ENCODE peak calls at places on chromosomes 5 and 9, in eight cellular contexts. One of them, this sample, is unnamed.

GRCh38 chr5:63262191-63262981 is 683.8 kb downstream of the LRRC70 start:
- DNase-seq in IMR-90: peak; percentile 44
- DNase-seq in HepG2: no peak
- DNase-seq in PC-9: no peak
- DNase-seq in GM23338: no peak
- DNase-seq in GM23248: peak; percentile 73
- DNase-seq in mesenchymal stem cell: peak; percentile 89
- DNase-seq in HCT116: no peak
- DNase-seq in this sample: no peak

GRCh38 chr9:68932458-68932857 is 81.5 kb downstream of the PRKACG start:
- DNase-seq in IMR-90: no peak
- DNase-seq in HepG2: no peak
- DNase-seq in PC-9: no peak
- DNase-seq in GM23338: no peak
- DNase-seq in GM23248: no peak
- DNase-seq in mesenchymal stem cell: no peak
- DNase-seq in HCT116: no peak
- DNase-seq in this sample: no peak

GRCh38 chr9:134319306-134320194 is 6.7 kb upstream of the RXRA start:
- DNase-seq in IMR-90: no peak
- DNase-seq in HepG2: no peak
- DNase-seq in PC-9: no peak
- DNase-seq in GM23338: no peak
- DNase-seq in GM23248: no peak
- DNase-seq in mesenchymal stem cell: no peak
- DNase-seq in HCT116: no peak
- DNase-seq in this sample: no peak

GRCh38 chr9:37371565-37372464 is 50.7 kb upstream of the GRHPR start:
- DNase-seq in IMR-90: peak; percentile 58
- DNase-seq in HepG2: no peak
- DNase-seq in PC-9: no peak
- DNase-seq in GM23338: no peak
- DNase-seq in GM23248: peak; percentile 47
- DNase-seq in mesenchymal stem cell: no peak
- DNase-seq in HCT116: no peak
- DNase-seq in this sample: no peak

GRCh38 chr9:94900222-94901018 is 173.9 kb downstream of the AOPEP start:
- DNase-seq in IMR-90: peak; percentile 97
- DNase-seq in HepG2: no peak
- DNase-seq in PC-9: peak; percentile 85
- DNase-seq in GM23338: no peak
- DNase-seq in GM23248: peak; percentile 94
- DNase-seq in mesenchymal stem cell: peak; percentile 95
- DNase-seq in HCT116: no peak
- DNase-seq in this sample: no peak

GRCh38 chr9:114503522-114504340 is 1.5 kb downstream of the WHRN start:
- DNase-seq in IMR-90: no peak
- DNase-seq in HepG2: no peak
- DNase-seq in PC-9: no peak
- DNase-seq in GM23338: no peak
- DNase-seq in GM23248: no peak
- DNase-seq in mesenchymal stem cell: no peak
- DNase-seq in HCT116: no peak
- DNase-seq in this sample: no peak

GRCh38 chr5:85605381-85605780 is 1012.4 kb upstream of the COX7C start:
- DNase-seq in IMR-90: no peak
- DNase-seq in HepG2: no peak
- DNase-seq in PC-9: no peak
- DNase-seq in GM23338: no peak
- DNase-seq in GM23248: no peak
- DNase-seq in mesenchymal stem cell: no peak
- DNase-seq in HCT116: no peak
- DNase-seq in this sample: no peak

GRCh38 chr5:167587768-167588167 is 703.7 kb upstream of the WWC1 start:
- DNase-seq in IMR-90: peak; percentile 22
- DNase-seq in HepG2: peak; percentile 11
- DNase-seq in PC-9: no peak
- DNase-seq in GM23338: peak; percentile 84
- DNase-seq in GM23248: peak; percentile 54
- DNase-seq in mesenchymal stem cell: peak; percentile 49
- DNase-seq in HCT116: peak; percentile 8
- DNase-seq in this sample: no peak

GRCh38 chr5:165999693-166000092 is 2291.8 kb upstream of the WWC1 start:
- DNase-seq in IMR-90: no peak
- DNase-seq in HepG2: no peak
- DNase-seq in PC-9: no peak
- DNase-seq in GM23338: no peak
- DNase-seq in GM23248: no peak
- DNase-seq in mesenchymal stem cell: no peak
- DNase-seq in HCT116: no peak
- DNase-seq in this sample: no peak

GRCh38 chr5:83567741-83568530 is 96.4 kb downstream of the VCAN start:
- DNase-seq in IMR-90: peak; percentile 93
- DNase-seq in HepG2: peak; percentile 6
- DNase-seq in PC-9: peak; percentile 77
- DNase-seq in GM23338: no peak
- DNase-seq in GM23248: peak; percentile 91
- DNase-seq in mesenchymal stem cell: peak; percentile 72
- DNase-seq in HCT116: no peak
- DNase-seq in this sample: no peak

GRCh38 chr9:96556701-96557461 is 62.8 kb downstream of the CDC14B start:
- DNase-seq in IMR-90: no peak
- DNase-seq in HepG2: no peak
- DNase-seq in PC-9: no peak
- DNase-seq in GM23338: peak; percentile 14
- DNase-seq in GM23248: peak; percentile 75
- DNase-seq in mesenchymal stem cell: no peak
- DNase-seq in HCT116: no peak
- DNase-seq in this sample: no peak

GRCh38 chr5:125056641-125057345 is 310.4 kb upstream of the ZNF608 start:
- DNase-seq in IMR-90: no peak
- DNase-seq in HepG2: no peak
- DNase-seq in PC-9: no peak
- DNase-seq in GM23338: peak; percentile 61
- DNase-seq in GM23248: no peak
- DNase-seq in mesenchymal stem cell: no peak
- DNase-seq in HCT116: no peak
- DNase-seq in this sample: no peak

GRCh38 chr9:93902051-93902779 is 52.9 kb downstream of the BARX1 start:
- DNase-seq in IMR-90: no peak
- DNase-seq in HepG2: no peak
- DNase-seq in PC-9: no peak
- DNase-seq in GM23338: no peak
- DNase-seq in GM23248: no peak
- DNase-seq in mesenchymal stem cell: no peak
- DNase-seq in HCT116: no peak
- DNase-seq in this sample: no peak

GRCh38 chr5:64315778-64316177 is 150.1 kb downstream of the RNF180 start:
- DNase-seq in IMR-90: no peak
- DNase-seq in HepG2: no peak
- DNase-seq in PC-9: no peak
- DNase-seq in GM23338: no peak
- DNase-seq in GM23248: peak; percentile 1
- DNase-seq in mesenchymal stem cell: no peak
- DNase-seq in HCT116: no peak
- DNase-seq in this sample: no peak

GRCh38 chr9:106861585-106862114 is 1.3 kb upstream of the ZNF462 start:
- DNase-seq in IMR-90: no peak
- DNase-seq in HepG2: no peak
- DNase-seq in PC-9: no peak
- DNase-seq in GM23338: no peak
- DNase-seq in GM23248: no peak
- DNase-seq in mesenchymal stem cell: no peak
- DNase-seq in HCT116: no peak
- DNase-seq in this sample: no peak

GRCh38 chr9:132266017-132266416 is 88.8 kb downstream of the SETX start:
- DNase-seq in IMR-90: no peak
- DNase-seq in HepG2: no peak
- DNase-seq in PC-9: no peak
- DNase-seq in GM23338: no peak
- DNase-seq in GM23248: no peak
- DNase-seq in mesenchymal stem cell: no peak
- DNase-seq in HCT116: no peak
- DNase-seq in this sample: no peak

GRCh38 chr9:83281306-83282255 is 218.6 kb upstream of the RASEF start:
- DNase-seq in IMR-90: no peak
- DNase-seq in HepG2: no peak
- DNase-seq in PC-9: peak; percentile 69
- DNase-seq in GM23338: no peak
- DNase-seq in GM23248: peak; percentile 73
- DNase-seq in mesenchymal stem cell: peak; percentile 71
- DNase-seq in HCT116: no peak
- DNase-seq in this sample: peak; percentile 28
- H3K4me2 ChIP-seq in IMR-90: no peak overlapping the region
- H3K4me2 ChIP-seq in HepG2: no peak overlapping the region
- H3K4me2 ChIP-seq in PC-9: peak overlapping the region; percentile 33
- H3K4me2 ChIP-seq in GM23338: no peak overlapping the region
- H3K4me2 ChIP-seq in GM23248: peak overlapping the region; percentile 70
- H3K4me2 ChIP-seq in mesenchymal stem cell: peak overlapping the region; percentile 34
- H3K4me2 ChIP-seq in HCT116: no peak overlapping the region
- H3K4me2 ChIP-seq in this sample: peak overlapping the region; percentile 50

DNA sequence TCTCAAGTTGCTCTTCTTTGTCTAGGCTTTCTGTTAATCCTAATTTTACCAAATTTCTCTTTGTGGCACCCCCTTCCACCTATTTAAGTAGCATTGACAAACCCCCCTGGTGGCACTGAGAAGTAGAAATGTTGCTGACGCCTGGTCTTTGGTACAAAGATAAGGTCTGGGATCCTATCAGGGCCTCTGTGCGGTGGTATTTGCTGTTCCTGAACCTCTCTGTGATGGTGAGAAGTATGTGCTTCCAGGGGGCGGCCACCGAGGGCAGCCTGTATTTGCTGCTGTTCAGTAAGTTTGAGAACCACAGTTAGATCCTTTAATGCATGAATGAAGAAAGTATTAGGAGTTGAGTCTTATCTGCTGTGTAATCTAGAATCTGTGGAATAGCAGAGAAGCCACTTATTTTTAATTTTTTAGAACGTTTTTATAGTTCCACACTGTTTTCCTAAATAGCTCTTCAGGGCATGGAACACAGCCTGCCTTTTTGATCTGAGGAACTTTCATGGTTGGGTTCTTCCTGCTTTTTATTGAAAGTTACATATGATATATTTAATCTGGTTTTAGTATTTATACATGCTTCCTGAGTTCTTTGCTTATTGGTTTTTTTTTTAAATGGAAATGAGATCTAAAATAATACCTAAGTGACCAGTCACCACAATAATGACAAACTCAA is 124.2 kb downstream of the TRIO start:
- DNase-seq in IMR-90: no peak
- DNase-seq in HepG2: peak; percentile 25
- DNase-seq in PC-9: peak; percentile 44
- DNase-seq in GM23338: no peak
- DNase-seq in GM23248: no peak
- DNase-seq in mesenchymal stem cell: no peak
- DNase-seq in HCT116: no peak
- DNase-seq in this sample: no peak
- H3K4me2 ChIP-seq in IMR-90: peak overlapping the region; percentile 12
- H3K4me2 ChIP-seq in HepG2: no peak overlapping the region
- H3K4me2 ChIP-seq in PC-9: peak overlapping the region; percentile 66
- H3K4me2 ChIP-seq in GM23338: no peak overlapping the region
- H3K4me2 ChIP-seq in GM23248: peak overlapping the region; percentile 77
- H3K4me2 ChIP-seq in mesenchymal stem cell: no peak overlapping the region
- H3K4me2 ChIP-seq in HCT116: peak overlapping the region; percentile 68
- H3K4me2 ChIP-seq in this sample: peak overlapping the region; percentile 23

GRCh38 chr9:113350937-113351336 is 1.6 kb downstream of the BSPRY start:
- DNase-seq in IMR-90: no peak
- DNase-seq in HepG2: no peak
- DNase-seq in PC-9: no peak
- DNase-seq in GM23338: no peak
- DNase-seq in GM23248: no peak
- DNase-seq in mesenchymal stem cell: no peak
- DNase-seq in HCT116: no peak
- DNase-seq in this sample: no peak

GRCh38 chr9:113347479-113347878 is 1.9 kb upstream of the BSPRY start:
- DNase-seq in IMR-90: no peak
- DNase-seq in HepG2: no peak
- DNase-seq in PC-9: no peak
- DNase-seq in GM23338: no peak
- DNase-seq in GM23248: no peak
- DNase-seq in mesenchymal stem cell: no peak
- DNase-seq in HCT116: no peak
- DNase-seq in this sample: no peak

GRCh38 chr9:113349434-113350337 is at the start of gene BSPRY:
- DNase-seq in IMR-90: no peak
- DNase-seq in HepG2: no peak
- DNase-seq in PC-9: no peak
- DNase-seq in GM23338: peak; percentile 71
- DNase-seq in GM23248: peak; percentile 34
- DNase-seq in mesenchymal stem cell: no peak
- DNase-seq in HCT116: peak; percentile 18
- DNase-seq in this sample: no peak

GRCh38 chr9:113350338-113350672 is 964 bp downstream of the BSPRY start:
- DNase-seq in IMR-90: no peak
- DNase-seq in HepG2: no peak
- DNase-seq in PC-9: no peak
- DNase-seq in GM23338: no peak
- DNase-seq in GM23248: no peak
- DNase-seq in mesenchymal stem cell: no peak
- DNase-seq in HCT116: no peak
- DNase-seq in this sample: no peak

DNA sequence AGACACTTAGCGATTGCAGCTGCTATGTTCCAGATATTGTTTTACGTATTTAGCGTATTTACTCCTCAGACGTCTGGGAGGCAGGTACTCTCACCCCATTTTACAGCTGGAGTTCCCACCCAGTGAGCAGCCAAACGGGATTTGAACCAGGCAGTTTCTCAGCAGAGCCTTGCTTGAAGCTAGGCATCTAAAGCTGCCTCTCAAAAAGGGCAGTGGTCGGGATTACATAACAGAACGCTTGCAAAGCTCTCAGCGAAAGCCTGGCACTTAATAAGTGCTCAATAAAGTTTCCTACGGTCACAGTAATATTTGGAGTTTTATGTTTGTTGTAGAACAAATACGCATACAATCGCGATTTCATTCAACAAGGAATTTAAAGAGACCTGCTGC is 302 bp upstream of the BSPRY start:
- DNase-seq in IMR-90: no peak
- DNase-seq in HepG2: no peak
- DNase-seq in PC-9: no peak
- DNase-seq in GM23338: peak; percentile 57
- DNase-seq in GM23248: no peak
- DNase-seq in mesenchymal stem cell: no peak
- DNase-seq in HCT116: no peak
- DNase-seq in this sample: no peak
- H3K4me2 ChIP-seq in IMR-90: no peak overlapping the region
- H3K4me2 ChIP-seq in HepG2: peak overlapping the region; percentile 87
- H3K4me2 ChIP-seq in PC-9: peak overlapping the region; percentile 88
- H3K4me2 ChIP-seq in GM23338: peak overlapping the region; percentile 80
- H3K4me2 ChIP-seq in GM23248: no peak overlapping the region
- H3K4me2 ChIP-seq in mesenchymal stem cell: peak overlapping the region; percentile 95
- H3K4me2 ChIP-seq in HCT116: peak overlapping the region; percentile 98
- H3K4me2 ChIP-seq in this sample: peak overlapping the region; percentile 64

DNA sequence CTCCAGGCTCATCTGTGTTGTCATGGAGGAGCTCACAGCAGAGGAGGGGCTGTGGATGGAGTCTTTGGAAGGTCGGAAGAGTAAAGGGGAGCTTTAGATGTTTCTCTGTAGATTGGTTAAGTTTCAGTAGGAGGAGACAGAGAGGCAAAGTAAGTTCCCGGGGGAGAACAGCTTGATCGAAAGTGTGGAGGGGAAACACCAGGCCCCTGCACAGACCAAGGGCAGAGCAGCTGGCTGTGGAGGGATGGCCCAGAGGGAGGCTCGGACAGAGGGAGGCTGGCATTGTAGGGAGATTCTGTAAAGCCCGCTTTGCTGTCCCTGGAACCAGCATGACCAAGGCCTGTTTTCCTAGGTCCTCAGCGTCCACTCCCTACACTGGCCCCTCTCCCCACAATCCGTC is 5.3 kb upstream of the OR2V2 start:
- DNase-seq in IMR-90: no peak
- DNase-seq in HepG2: no peak
- DNase-seq in PC-9: no peak
- DNase-seq in GM23338: no peak
- DNase-seq in GM23248: no peak
- DNase-seq in mesenchymal stem cell: no peak
- DNase-seq in HCT116: no peak
- DNase-seq in this sample: no peak
- H3K4me2 ChIP-seq in IMR-90: no peak overlapping the region
- H3K4me2 ChIP-seq in HepG2: no peak overlapping the region
- H3K4me2 ChIP-seq in PC-9: no peak overlapping the region
- H3K4me2 ChIP-seq in GM23338: no peak overlapping the region
- H3K4me2 ChIP-seq in GM23248: no peak overlapping the region
- H3K4me2 ChIP-seq in mesenchymal stem cell: no peak overlapping the region
- H3K4me2 ChIP-seq in HCT116: no peak overlapping the region
- H3K4me2 ChIP-seq in this sample: no peak overlapping the region